ENCODE peak calls at places on chromosome 11, in six cellular contexts. One of them, this sample, is unnamed.

GRCh38 chr11:20021212-20021611 is 139.1 kb downstream of the DBX1 start:
- DNase-seq in astrocyte of the spinal cord: no peak
- DNase-seq in stromal cell of bone marrow: no peak
- DNase-seq in BE2C: no peak
- DNase-seq in NCI-H146: no peak
- DNase-seq in NCI-H226: no peak
- DNase-seq in this sample: no peak

GRCh38 chr11:106761240-106761639 is 257.0 kb downstream of the GUCY1A2 start:
- DNase-seq in astrocyte of the spinal cord: no peak
- DNase-seq in stromal cell of bone marrow: no peak
- DNase-seq in BE2C: no peak
- DNase-seq in NCI-H146: no peak
- DNase-seq in NCI-H226: no peak
- DNase-seq in this sample: no peak

GRCh38 chr11:68374531-68374930 is 62.1 kb downstream of the LRP5 start:
- DNase-seq in astrocyte of the spinal cord: no peak
- DNase-seq in stromal cell of bone marrow: no peak
- DNase-seq in BE2C: no peak
- DNase-seq in NCI-H146: no peak
- DNase-seq in NCI-H226: no peak
- DNase-seq in this sample: no peak

GRCh38 chr11:79082280-79082679 is 358.6 kb downstream of the TENM4 start:
- DNase-seq in astrocyte of the spinal cord: no peak
- DNase-seq in stromal cell of bone marrow: no peak
- DNase-seq in BE2C: no peak
- DNase-seq in NCI-H146: no peak
- DNase-seq in NCI-H226: no peak
- DNase-seq in this sample: no peak

GRCh38 chr11:86245369-86246292 is 1.1 kb downstream of the EED start:
- DNase-seq in astrocyte of the spinal cord: peak; percentile 18
- DNase-seq in stromal cell of bone marrow: no peak
- DNase-seq in BE2C: peak; percentile 14
- DNase-seq in NCI-H146: peak; percentile 33
- DNase-seq in NCI-H226: no peak
- DNase-seq in this sample: no peak

GRCh38 chr11:104934594-104934993 is 33.8 kb downstream of the CASP4 start:
- DNase-seq in astrocyte of the spinal cord: no peak
- DNase-seq in stromal cell of bone marrow: no peak
- DNase-seq in BE2C: no peak
- DNase-seq in NCI-H146: no peak
- DNase-seq in NCI-H226: no peak
- DNase-seq in this sample: peak; percentile 43

GRCh38 chr11:76424379-76424778 is 20.4 kb upstream of the EMSY start:
- DNase-seq in astrocyte of the spinal cord: no peak
- DNase-seq in stromal cell of bone marrow: no peak
- DNase-seq in BE2C: no peak
- DNase-seq in NCI-H146: no peak
- DNase-seq in NCI-H226: no peak
- DNase-seq in this sample: no peak

GRCh38 chr11:58030653-58031052 is at the start of gene OR6Q1:
- DNase-seq in astrocyte of the spinal cord: no peak
- DNase-seq in stromal cell of bone marrow: no peak
- DNase-seq in BE2C: no peak
- DNase-seq in NCI-H146: no peak
- DNase-seq in NCI-H226: no peak
- DNase-seq in this sample: no peak

GRCh38 chr11:122920579-122920978 is 38.0 kb downstream of the JHY start:
- DNase-seq in astrocyte of the spinal cord: no peak
- DNase-seq in stromal cell of bone marrow: no peak
- DNase-seq in BE2C: no peak
- DNase-seq in NCI-H146: no peak
- DNase-seq in NCI-H226: no peak
- DNase-seq in this sample: no peak

GRCh38 chr11:30120045-30120589 is 103.3 kb upstream of the KCNA4 start:
- DNase-seq in astrocyte of the spinal cord: no peak
- DNase-seq in stromal cell of bone marrow: no peak
- DNase-seq in BE2C: no peak
- DNase-seq in NCI-H146: no peak
- DNase-seq in NCI-H226: no peak
- DNase-seq in this sample: no peak

GRCh38 chr11:2580061-2580421 is 119.8 kb downstream of the KCNQ1OT1 start:
- DNase-seq in astrocyte of the spinal cord: no peak
- DNase-seq in stromal cell of bone marrow: no peak
- DNase-seq in BE2C: peak; percentile 1
- DNase-seq in NCI-H146: no peak
- DNase-seq in NCI-H226: no peak
- DNase-seq in this sample: peak; percentile 10

GRCh38 chr11:14645247-14645912 is 1.8 kb downstream of the PDE3B start:
- DNase-seq in astrocyte of the spinal cord: peak; percentile 19
- DNase-seq in stromal cell of bone marrow: no peak
- DNase-seq in BE2C: no peak
- DNase-seq in NCI-H146: no peak
- DNase-seq in NCI-H226: no peak
- DNase-seq in this sample: no peak

GRCh38 chr11:45005106-45005505 is 54.4 kb upstream of the TP53I11 start:
- DNase-seq in astrocyte of the spinal cord: no peak
- DNase-seq in stromal cell of bone marrow: no peak
- DNase-seq in BE2C: no peak
- DNase-seq in NCI-H146: no peak
- DNase-seq in NCI-H226: no peak
- DNase-seq in this sample: no peak

GRCh38 chr11:13595166-13595565 is 73.3 kb upstream of the FAR1 start:
- DNase-seq in astrocyte of the spinal cord: no peak
- DNase-seq in stromal cell of bone marrow: peak; percentile 14
- DNase-seq in BE2C: no peak
- DNase-seq in NCI-H146: no peak
- DNase-seq in NCI-H226: no peak
- DNase-seq in this sample: no peak

GRCh38 chr11:120135838-120136237 is 2.1 kb downstream of the TRIM29 start:
- DNase-seq in astrocyte of the spinal cord: no peak
- DNase-seq in stromal cell of bone marrow: no peak
- DNase-seq in BE2C: no peak
- DNase-seq in NCI-H146: no peak
- DNase-seq in NCI-H226: no peak
- DNase-seq in this sample: no peak

GRCh38 chr11:70066136-70066520 is 12.0 kb upstream of the ANO1 start:
- DNase-seq in astrocyte of the spinal cord: no peak
- DNase-seq in stromal cell of bone marrow: no peak
- DNase-seq in BE2C: no peak
- DNase-seq in NCI-H146: no peak
- DNase-seq in NCI-H226: no peak
- DNase-seq in this sample: no peak

GRCh38 chr11:126194121-126194543 is 17.3 kb downstream of the RPUSD4 start:
- DNase-seq in astrocyte of the spinal cord: peak; percentile 45
- DNase-seq in stromal cell of bone marrow: no peak
- DNase-seq in BE2C: peak; percentile 61
- DNase-seq in NCI-H146: peak; percentile 25
- DNase-seq in NCI-H226: no peak
- DNase-seq in this sample: no peak

GRCh38 chr11:60428517-60428916 is 855 bp upstream of the MS4A5 start:
- DNase-seq in astrocyte of the spinal cord: no peak
- DNase-seq in stromal cell of bone marrow: no peak
- DNase-seq in BE2C: no peak
- DNase-seq in NCI-H146: no peak
- DNase-seq in NCI-H226: no peak
- DNase-seq in this sample: no peak